ENCODE peak calls at places on chromosome 12, in four cellular contexts. Z is HS-27A, E is iris pigment epithelial cell, G is GM12892. S is an unnamed sample.

GRCh38 chr12:89451876-89452275 is 72.7 kb downstream of the GALNT4 start:
- DNase-seq in Z (no peak), G (no peak), E (peak), S (peak)

GRCh38 chr12:4251967-4252366 is 21.6 kb upstream of the CCND2 start:
- DNase-seq in E (no peak), Z (no peak), G (no peak), S (no peak)

GRCh38 chr12:74152370-74152769 is 385.3 kb upstream of the ATXN7L3B start:
- DNase-seq in E (no peak), Z (no peak), G (no peak), S (no peak)

GRCh38 chr12:47442310-47442709 is 263.5 kb downstream of the RPAP3 start:
- DNase-seq in Z (no peak), E (no peak), G (no peak), S (no peak)

GRCh38 chr12:116130431-116130830 is 147.1 kb downstream of the MED13L start:
- DNase-seq in E (peak), G (no peak), Z (no peak), S (no peak)

GRCh38 chr12:131473261-131473660 is 237.6 kb upstream of the SFSWAP start:
- DNase-seq in G (no peak), E (no peak), Z (no peak), S (no peak)

GRCh38 chr12:93127107-93127560 is 198.0 kb upstream of the EEA1 start:
- DNase-seq in Z (no peak), G (no peak), E (peak), S (no peak)

GRCh38 chr12:54215990-54216579 is 27.3 kb upstream of the SMUG1 start:
- DNase-seq in E (no peak), G (no peak), Z (no peak), S (no peak)

GRCh38 chr12:107736914-107737313 is 24.0 kb downstream of the PRDM4 start:
- DNase-seq in E (no peak), G (peak), Z (no peak), S (no peak)

GRCh38 chr12:100382327-100382726 is 25.5 kb downstream of the SLC17A8 start:
- DNase-seq in E (peak), Z (no peak), G (no peak), S (no peak)

GRCh38 chr12:27868165-27868564 is 88.1 kb upstream of the MANSC4 start:
- DNase-seq in E (peak), Z (peak), G (no peak), S (peak)

GRCh38 chr12:58841058-58841798 is 79.1 kb downstream of the LRIG3 start:
- DNase-seq in G (no peak), E (no peak), Z (no peak), S (no peak)

GRCh38 chr12:106123551-106123991 is 15.2 kb downstream of the NUAK1 start:
- DNase-seq in E (peak), Z (no peak), G (no peak), S (no peak)

GRCh38 chr12:71947645-71948105 is 9.0 kb downstream of the TPH2 start:
- DNase-seq in G (no peak), E (peak), Z (no peak), S (peak)

GRCh38 chr12:7282844-7283243 is 21.0 kb upstream of the ACSM4 start:
- DNase-seq in G (peak), E (no peak), Z (no peak), S (no peak)

GRCh38 chr12:132083731-132084641 is 60.1 kb downstream of the DDX51 start:
- DNase-seq in G (peak), Z (peak), E (peak), S (peak)

S was measured in fibroblast of pulmonary artery.